ENCODE peak calls at places on chromosome 22, in ten cellular contexts. I, M, Q, K, J, Z, U, S, R and N are unnamed samples.

GRCh38 chr22:19038164-19038546 is 84.1 kb downstream of the DGCR2 start:
- DNase-seq in M (no peak), U (no peak), Z (no peak), K (no peak), S (no peak), Q (no peak), R (no peak), I (no peak), J (no peak), N (no peak)

GRCh38 chr22:36472689-36473088 is 8.8 kb downstream of the TXN2 start:
- DNase-seq in J (no peak), Z (no peak), R (no peak), S (no peak), I (no peak), Q (no peak), K (no peak), M (no peak), U (no peak), N (no peak)

GRCh38 chr22:37259540-37260029 is 15.5 kb upstream of the RAC2 start:
- DNase-seq in S (no peak), I (no peak), U (no peak), M (no peak), K (no peak), Q (peak; percentile 69), J (no peak), Z (peak; percentile 80), R (peak; percentile 49), N (peak; percentile 41)

GRCh38 chr22:31290494-31291402 is 1.5 kb downstream of the PIK3IP1 start:
- DNase-seq in J (peak; percentile 94), I (peak; percentile 95), Z (peak; percentile 95), R (peak; percentile 95), K (peak; percentile 96), M (peak; percentile 83), S (peak; percentile 97), Q (peak; percentile 93), U (no peak), N (peak; percentile 95)

GRCh38 chr22:27474112-27474571 is 327.4 kb downstream of the MN1 start:
- DNase-seq in J (no peak), Z (peak; percentile 85), K (no peak), Q (no peak), R (peak; percentile 97), U (no peak), M (peak; percentile 49), S (no peak), I (no peak), N (peak; percentile 52)

GRCh38 chr22:19753090-19753842 is 7.3 kb upstream of the TBX1 start:
- DNase-seq in J (no peak), K (no peak), I (no peak), Q (no peak), M (no peak), R (no peak), Z (no peak), U (no peak), S (no peak), N (no peak)

GRCh38 chr22:50317674-50318073 is 9.1 kb downstream of the DENND6B start:
- DNase-seq in U (no peak), R (no peak), K (no peak), J (no peak), Q (no peak), Z (no peak), S (no peak), I (peak; percentile 15), M (no peak), N (no peak)

GRCh38 chr22:20549232-20549841 is 41.9 kb downstream of the MED15 start:
- DNase-seq in J (no peak), Z (peak; percentile 62), R (no peak), S (no peak), Q (no peak), I (no peak), K (no peak), U (no peak), M (no peak), N (no peak)

GRCh38 chr22:22943521-22944267 is 56.1 kb downstream of the IGLL5 start:
- DNase-seq in U (no peak), Z (no peak), Q (peak; percentile 44), M (no peak), J (peak; percentile 45), S (peak; percentile 13), I (peak; percentile 15), K (no peak), R (no peak), N (no peak)

GRCh38 chr22:40588726-40589125 is 47.8 kb downstream of the MRTFA start:
- DNase-seq in R (peak; percentile 65), I (no peak), Q (no peak), S (no peak), U (no peak), Z (peak; percentile 90), K (no peak), J (no peak), M (peak; percentile 68), N (no peak)

GRCh38 chr22:37485006-37485713 is 1.0 kb downstream of the MFNG start:
- DNase-seq in M (no peak), Q (no peak), K (no peak), J (peak; percentile 76), R (no peak), I (peak; percentile 71), S (no peak), U (no peak), Z (no peak), N (no peak)